ENCODE peak calls at places on chromosomes 11 and 22, in four cellular contexts. S is NCI-H510A treated with DMSO at 0.1 percent for 48 hours; F is myocyte; G is activated T-cell treated with anti-CD3 and anti-CD28 coated beads, Interleukin-2, amount 50 U/mL, for 24 hours. W is an unnamed sample.

GRCh38 chr11:114059984-114060401 is 482 bp downstream of the ZBTB16 start:
- DNase-seq in S (no peak), G (peak; percentile 54), F (peak; percentile 58), W (peak; percentile 71)

GRCh38 chr22:38921126-38921525 is 36.3 kb upstream of the APOBEC3A start:
- DNase-seq in S (no peak), F (no peak), G (no peak), W (no peak)

GRCh38 chr11:113314389-113315301 is at the start of gene TTC12:
- DNase-seq in G (peak; percentile 99), S (peak; percentile 93), F (peak; percentile 96), W (peak; percentile 97)

GRCh38 chr11:123469089-123469488 is 39.0 kb downstream of the GRAMD1B start:
- DNase-seq in G (no peak), S (no peak), F (no peak), W (no peak)

GRCh38 chr22:40666151-40666848 is 13.0 kb upstream of the MCHR1 start:
- DNase-seq in S (no peak), F (no peak), G (no peak), W (no peak)

GRCh38 chr11:57446055-57446454 is 14.3 kb upstream of the RTN4RL2 start:
- DNase-seq in S (no peak), G (no peak), F (no peak), W (no peak)

GRCh38 chr11:95517453-95517852 is 272.1 kb downstream of the FAM76B start:
- DNase-seq in F (no peak), S (no peak), G (no peak), W (no peak)

GRCh38 chr11:61004841-61005240 is 33.4 kb downstream of the CD6 start:
- DNase-seq in S (no peak), G (no peak), F (no peak), W (peak; percentile 76)

GRCh38 chr22:21754523-21755128 is 19.0 kb upstream of the YPEL1 start:
- DNase-seq in G (no peak), F (no peak), S (no peak), W (no peak)

GRCh38 chr11:34728609-34729008 is 107.7 kb downstream of the EHF start:
- DNase-seq in G (no peak), F (no peak), S (no peak), W (no peak)

GRCh38 chr11:120185678-120186407 is 25.0 kb upstream of the OAF start:
- DNase-seq in S (no peak), G (peak; percentile 2), F (no peak), W (peak; percentile 8)

GRCh38 chr22:20422965-20423635 is 14.5 kb downstream of the SCARF2 start:
- DNase-seq in F (peak; percentile 90), G (no peak), S (no peak), W (peak; percentile 53)

GRCh38 chr11:68193018-68193417 is 20.1 kb downstream of the KMT5B start:
- DNase-seq in G (no peak), S (no peak), F (no peak), W (no peak)

GRCh38 chr11:62854013-62854824 is 14.8 kb upstream of the WDR74 start:
- DNase-seq in F (no peak), G (no peak), S (no peak), W (no peak)

GRCh38 chr11:26201411-26201810 is 130.5 kb upstream of the ANO3 start:
- DNase-seq in F (no peak), G (no peak), S (no peak), W (no peak)

GRCh38 chr11:57279131-57279530 is 42.1 kb upstream of the APLNR start:
- DNase-seq in G (no peak), S (no peak), F (no peak), W (no peak)

W was measured in activated effector memory CD4-positive, alpha-beta T cell treated with anti-CD3 and anti-CD28 coated beads, Interleukin-2, amount 50 U/mL, for 16 hours.